ENCODE peak calls at places on chromosome 3, in six cellular contexts. One of them, this sample, is unnamed.
A peak's percentile ranks its signal among the peaks of the same experiment; 100 is the strongest.

GRCh38 chr3:159919873-159920272 is 68.8 kb upstream of the IL12A start:
- DNase-seq in GM13976: no peak
- DNase-seq in A549: no peak
- DNase-seq in HFFc6: peak; percentile 76
- DNase-seq in kidney: no peak
- DNase-seq in GM18507: no peak
- DNase-seq in this sample: peak; percentile 76

GRCh38 chr3:64253689-64254088 is 28.4 kb upstream of the PRICKLE2 start:
- DNase-seq in GM13976: no peak
- DNase-seq in A549: no peak
- DNase-seq in HFFc6: no peak
- DNase-seq in kidney: no peak
- DNase-seq in GM18507: no peak
- DNase-seq in this sample: no peak

GRCh38 chr3:47874913-47875312 is 72.0 kb downstream of the DHX30 start:
- DNase-seq in GM13976: no peak
- DNase-seq in A549: no peak
- DNase-seq in HFFc6: no peak
- DNase-seq in kidney: no peak
- DNase-seq in GM18507: no peak
- DNase-seq in this sample: peak; percentile 21

GRCh38 chr3:9172851-9173320 is 76.6 kb downstream of the SRGAP3 start:
- DNase-seq in GM13976: no peak
- DNase-seq in A549: no peak
- DNase-seq in HFFc6: no peak
- DNase-seq in kidney: no peak
- DNase-seq in GM18507: no peak
- DNase-seq in this sample: no peak

GRCh38 chr3:78398401-78398800 is 1358.5 kb downstream of the ROBO2 start:
- DNase-seq in GM13976: no peak
- DNase-seq in A549: no peak
- DNase-seq in HFFc6: no peak
- DNase-seq in kidney: no peak
- DNase-seq in GM18507: no peak
- DNase-seq in this sample: no peak

GRCh38 chr3:141777957-141778813 is 15.0 kb downstream of the GRK7 start:
- DNase-seq in GM13976: no peak
- DNase-seq in A549: no peak
- DNase-seq in HFFc6: no peak
- DNase-seq in kidney: no peak
- DNase-seq in GM18507: no peak
- DNase-seq in this sample: no peak

GRCh38 chr3:186208328-186208989 is 99.6 kb upstream of the ETV5 start:
- DNase-seq in GM13976: no peak
- DNase-seq in A549: no peak
- DNase-seq in HFFc6: no peak
- DNase-seq in kidney: no peak
- DNase-seq in GM18507: no peak
- DNase-seq in this sample: no peak

GRCh38 chr3:102195198-102195948 is 239.4 kb upstream of the ZPLD1 start:
- DNase-seq in GM13976: no peak
- DNase-seq in A549: no peak
- DNase-seq in HFFc6: no peak
- DNase-seq in kidney: no peak
- DNase-seq in GM18507: no peak
- DNase-seq in this sample: no peak

GRCh38 chr3:177418787-177419186 is 221.5 kb upstream of the TBL1XR1 start:
- DNase-seq in GM13976: no peak
- DNase-seq in A549: no peak
- DNase-seq in HFFc6: no peak
- DNase-seq in kidney: no peak
- DNase-seq in GM18507: no peak
- DNase-seq in this sample: no peak

GRCh38 chr3:45064512-45065372 is 38.6 kb downstream of the CLEC3B start:
- DNase-seq in GM13976: no peak
- DNase-seq in A549: no peak
- DNase-seq in HFFc6: peak; percentile 94
- DNase-seq in kidney: no peak
- DNase-seq in GM18507: no peak
- DNase-seq in this sample: peak; percentile 77

GRCh38 chr3:175432338-175433025 is 573.3 kb downstream of the NAALADL2 start:
- DNase-seq in GM13976: no peak
- DNase-seq in A549: no peak
- DNase-seq in HFFc6: peak; percentile 43
- DNase-seq in kidney: no peak
- DNase-seq in GM18507: no peak
- DNase-seq in this sample: peak; percentile 49

GRCh38 chr3:127015282-127016042 is 32.5 kb downstream of the PLXNA1 start:
- DNase-seq in GM13976: peak; percentile 93
- DNase-seq in A549: no peak
- DNase-seq in HFFc6: no peak
- DNase-seq in kidney: no peak
- DNase-seq in GM18507: peak; percentile 54
- DNase-seq in this sample: no peak

GRCh38 chr3:141000027-141000663 is 51.0 kb upstream of the SPSB4 start:
- DNase-seq in GM13976: peak; percentile 43
- DNase-seq in A549: peak; percentile 17
- DNase-seq in HFFc6: peak; percentile 53
- DNase-seq in kidney: peak; percentile 78
- DNase-seq in GM18507: peak; percentile 5
- DNase-seq in this sample: peak; percentile 54

GRCh38 chr3:54918516-54918915 is 9.3 kb downstream of the LRTM1 start:
- DNase-seq in GM13976: no peak
- DNase-seq in A549: no peak
- DNase-seq in HFFc6: no peak
- DNase-seq in kidney: no peak
- DNase-seq in GM18507: no peak
- DNase-seq in this sample: no peak

GRCh38 chr3:155442066-155442465 is 148.6 kb upstream of the STRIT1 start:
- DNase-seq in GM13976: no peak
- DNase-seq in A549: no peak
- DNase-seq in HFFc6: no peak
- DNase-seq in kidney: no peak
- DNase-seq in GM18507: no peak
- DNase-seq in this sample: no peak

GRCh38 chr3:35141406-35141805 is 497.9 kb upstream of the ARPP21 start:
- DNase-seq in GM13976: no peak
- DNase-seq in A549: no peak
- DNase-seq in HFFc6: no peak
- DNase-seq in kidney: no peak
- DNase-seq in GM18507: no peak
- DNase-seq in this sample: no peak

GRCh38 chr3:46677096-46677702 is 16.3 kb downstream of the ALS2CL start:
- DNase-seq in GM13976: no peak
- DNase-seq in A549: no peak
- DNase-seq in HFFc6: no peak
- DNase-seq in kidney: peak; percentile 93
- DNase-seq in GM18507: no peak
- DNase-seq in this sample: no peak

GRCh38 chr3:196645091-196645490 is 5.6 kb downstream of the NRROS start:
- DNase-seq in GM13976: no peak
- DNase-seq in A549: no peak
- DNase-seq in HFFc6: no peak
- DNase-seq in kidney: peak; percentile 21
- DNase-seq in GM18507: no peak
- DNase-seq in this sample: no peak

GRCh38 chr3:9732080-9732752 is 681 bp downstream of the BRPF1 start:
- DNase-seq in GM13976: peak; percentile 56
- DNase-seq in A549: peak; percentile 41
- DNase-seq in HFFc6: no peak
- DNase-seq in kidney: peak; percentile 82
- DNase-seq in GM18507: no peak
- DNase-seq in this sample: peak; percentile 15

This sample was measured in iris pigment epithelial cell.